ENCODE peak calls at places on chromosomes 13 and 19, in six cellular contexts. M, A, Y, O, C and H are unnamed samples.

GRCh38 chr19:45423033-45423588 is 606 bp downstream of the ERCC1 start:
- DNase-seq in A (no peak), Y (peak; percentile 75), C (no peak), M (no peak), O (no peak), H (no peak)

GRCh38 chr13:60146491-60146890 is 17.2 kb downstream of the DIAPH3 start:
- DNase-seq in Y (no peak), A (no peak), C (no peak), M (no peak), O (no peak), H (no peak)

GRCh38 chr13:81927347-81927746 is 1586.4 kb upstream of the SPRY2 start:
- DNase-seq in A (no peak), Y (no peak), O (no peak), C (no peak), M (no peak), H (no peak)

GRCh38 chr13:112690242-112690943 is 555 bp downstream of the ATP11A start:
- DNase-seq in O (peak; percentile 60), M (no peak), C (peak; percentile 67), Y (no peak), A (peak; percentile 83), H (peak; percentile 73)

GRCh38 chr19:7494416-7495098 is 5.7 kb upstream of the PEX11G start:
- DNase-seq in A (no peak), M (no peak), C (peak; percentile 85), Y (no peak), O (peak; percentile 58), H (no peak)

GRCh38 chr19:6126335-6126974 is 9.0 kb upstream of the ACSBG2 start:
- DNase-seq in M (no peak), Y (no peak), C (no peak), A (no peak), O (no peak), H (no peak)

GRCh38 chr13:23898101-23898500 is 799 bp upstream of the C1QTNF9B start:
- DNase-seq in A (no peak), Y (no peak), M (no peak), O (no peak), C (peak; percentile 46), H (no peak)

GRCh38 chr13:72284791-72285190 is 417.8 kb upstream of the DACH1 start:
- DNase-seq in M (no peak), O (no peak), Y (no peak), C (no peak), A (no peak), H (no peak)

GRCh38 chr19:10756791-10757190 is 38.9 kb downstream of the DNM2 start:
- DNase-seq in Y (no peak), O (no peak), A (peak; percentile 12), C (no peak), M (no peak), H (no peak)

GRCh38 chr19:3046621-3047306 is 15.5 kb downstream of the TLE5 start:
- DNase-seq in A (no peak), Y (no peak), C (peak; percentile 88), O (peak; percentile 47), M (peak; percentile 74), H (peak; percentile 49)

GRCh38 chr19:28746486-28746885 is 466.5 kb downstream of the UQCRFS1 start:
- DNase-seq in M (no peak), Y (no peak), O (no peak), C (no peak), A (no peak), H (no peak)

GRCh38 chr19:48400018-48400742 is 6.7 kb downstream of the GRIN2D start:
- DNase-seq in C (no peak), M (no peak), Y (no peak), O (peak; percentile 62), A (peak; percentile 81), H (peak; percentile 62)

GRCh38 chr19:10091370-10091687 is 5.2 kb downstream of the SHFL start:
- DNase-seq in Y (no peak), C (no peak), A (peak; percentile 63), O (no peak), M (no peak), H (no peak)

GRCh38 chr13:26971990-26972888 is 199.4 kb downstream of the USP12 start:
- DNase-seq in A (peak; percentile 34), Y (no peak), C (no peak), O (no peak), M (peak; percentile 21), H (peak; percentile 60)

GRCh38 chr19:56764296-56764695 is 76.2 kb downstream of the PEG3 start:
- DNase-seq in Y (no peak), C (no peak), A (no peak), O (no peak), M (no peak), H (no peak)

GRCh38 chr19:15101479-15102082 is 5.6 kb upstream of the SYDE1 start:
- DNase-seq in C (no peak), M (no peak), Y (no peak), A (no peak), O (no peak), H (no peak)

GRCh38 chr13:89199138-89199537 is 1528.0 kb downstream of the SLITRK5 start:
- DNase-seq in Y (no peak), O (no peak), M (no peak), A (no peak), C (no peak), H (no peak)

GRCh38 chr19:7925171-7925837 is 631 bp downstream of the CTXN1 start:
- DNase-seq in A (no peak), M (peak; percentile 94), Y (peak; percentile 69), O (peak; percentile 76), C (peak; percentile 79), H (peak; percentile 80)

GRCh38 chr19:2636897-2637683 is 65.4 kb downstream of the GNG7 start:
- DNase-seq in Y (peak; percentile 73), M (peak; percentile 54), A (peak; percentile 83), C (peak; percentile 69), O (peak; percentile 71), H (peak; percentile 83)

GRCh38 chr13:50788551-50788950 is 54.9 kb downstream of the DLEU7 start:
- DNase-seq in M (no peak), O (no peak), Y (no peak), A (no peak), C (no peak), H (no peak)

GRCh38 chr13:72514141-72514540 is 213.3 kb downstream of the MZT1 start:
- DNase-seq in O (no peak), M (no peak), Y (no peak), C (no peak), A (no peak), H (no peak)

GRCh38 chr19:33274663-33275558 is 27.4 kb downstream of the CEBPA start:
- DNase-seq in M (no peak), O (no peak), A (peak; percentile 40), C (no peak), Y (no peak), H (no peak)

GRCh38 chr19:33277434-33277833 is 24.9 kb downstream of the CEBPA start:
- DNase-seq in Y (no peak), C (no peak), A (no peak), M (no peak), O (no peak), H (no peak)

GRCh38 chr19:33278023-33278402 is 24.3 kb downstream of the CEBPA start:
- DNase-seq in C (no peak), A (peak; percentile 62), M (no peak), Y (no peak), O (no peak), H (no peak)

GRCh38 chr19:33275559-33275932 is 26.8 kb downstream of the CEBPA start:
- DNase-seq in Y (no peak), C (no peak), O (no peak), A (no peak), M (no peak), H (no peak)

GRCh38 chr19:33275933-33276619 is 26.3 kb downstream of the CEBPA start:
- DNase-seq in A (no peak), Y (no peak), M (no peak), O (no peak), C (no peak), H (no peak)
- H3K4me1 ChIP-seq in A (no peaks in the 10 kb centered on the region), Y (no peaks in the 10 kb centered on the region), M (peaks cover 5% of the 10 kb centered on the region), O (no peaks in the 10 kb centered on the region), C (no peaks in the 10 kb centered on the region), H (peaks cover 58% of the 10 kb centered on the region)

GRCh38 chr19:35009424-35010415 is 9.6 kb downstream of the GRAMD1A start:
- DNase-seq in C (no peak), M (no peak), A (no peak), Y (no peak), O (no peak), H (no peak)

GRCh38 chr19:35013820-35014754 is 14.0 kb downstream of the GRAMD1A start:
- DNase-seq in C (no peak), A (no peak), M (no peak), Y (peak; percentile 80), O (no peak), H (no peak)

GRCh38 chr19:35011091-35011689 is 11.1 kb downstream of the GRAMD1A start:
- DNase-seq in Y (no peak), C (no peak), O (no peak), M (no peak), A (no peak), H (no peak)

GRCh38 chr19:35013047-35013819 is 13.1 kb downstream of the GRAMD1A start:
- DNase-seq in M (no peak), A (peak; percentile 90), C (peak; percentile 77), O (peak; percentile 81), Y (peak; percentile 75), H (peak; percentile 84)

GRCh38 chr19:35011737-35012682 is 11.9 kb downstream of the GRAMD1A start:
- DNase-seq in A (no peak), Y (no peak), O (no peak), C (no peak), M (no peak), H (no peak)
- H3K36me3 ChIP-seq in A (peaks cover 72% of the 10 kb centered on the region), Y (peaks cover 19% of the 10 kb centered on the region), O (peaks cover 5% of the 10 kb centered on the region), C (no peaks in the 10 kb centered on the region), M (peaks cover 51% of the 10 kb centered on the region), H (peaks cover 67% of the 10 kb centered on the region)

GRCh38 chr19:530133-531008 is 1.2 kb upstream of the CDC34 start:
- DNase-seq in C (peak; percentile 63), O (no peak), M (no peak), A (no peak), Y (no peak), H (no peak)
- H3K4me3 ChIP-seq in C (peak overlapping the region; percentile 60), O (peak overlapping the region; percentile 99), M (peak overlapping the region; percentile 90), A (peak overlapping the region; percentile 100), Y (peak overlapping the region; percentile 72), H (peak overlapping the region; percentile 99)

GRCh38 chr13:44298314-44298713 is 75.3 kb upstream of the SERP2 start:
- DNase-seq in M (no peak), C (no peak), O (no peak), A (no peak), Y (no peak), H (no peak)

GRCh38 chr13:44300895-44301638 is 72.6 kb upstream of the SERP2 start:
- DNase-seq in C (peak; percentile 45), O (no peak), A (no peak), M (no peak), Y (no peak), H (no peak)

GRCh38 chr13:44301639-44302015 is 72.0 kb upstream of the SERP2 start:
- DNase-seq in C (no peak), Y (no peak), A (no peak), O (no peak), M (no peak), H (no peak)

GRCh38 chr13:44299142-44299541 is 74.5 kb upstream of the SERP2 start:
- DNase-seq in O (no peak), Y (no peak), A (no peak), M (no peak), C (no peak), H (no peak)

DNA sequence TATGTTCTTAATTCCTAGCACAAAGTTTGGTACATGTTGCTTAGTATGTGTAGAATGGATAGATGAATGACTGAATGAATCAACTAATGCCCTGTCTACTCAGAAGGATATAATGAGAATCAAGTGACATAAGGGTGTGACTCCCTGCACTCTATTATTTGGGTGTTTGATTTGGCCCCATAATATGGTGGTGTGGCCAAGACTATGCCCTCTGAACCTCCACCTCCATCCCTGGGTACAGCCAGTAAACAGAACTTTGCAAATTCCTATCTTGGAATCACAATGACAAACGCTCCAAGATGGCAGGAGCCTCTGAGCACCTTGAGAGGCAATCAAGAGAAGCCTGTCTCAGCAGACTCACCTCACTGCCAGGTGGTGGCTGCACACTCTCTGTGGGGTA is 74.1 kb upstream of the SERP2 start:
- DNase-seq in Y (no peak), A (no peak), M (no peak), C (no peak), O (no peak), H (no peak)
- H3K4me1 ChIP-seq in Y (no peaks in the 10 kb centered on the region), A (peaks cover 50% of the 10 kb centered on the region), M (peaks cover 4% of the 10 kb centered on the region), C (peaks cover 11% of the 10 kb centered on the region), O (peaks cover 43% of the 10 kb centered on the region), H (peaks cover 22% of the 10 kb centered on the region)